ENCODE peak calls at places on chromosomes 5 and 9, in nine cellular contexts. Q is endodermal cell, C is cardiac fibroblast, X is PC-9, K is lower leg skin, W is HFF-Myc, Z is AG10803, D is OCI-LY7, Y is NB4. I is an unnamed sample.
A peak's percentile ranks its signal among the peaks of the same experiment; 100 is the strongest.

GRCh38 chr5:173733831-173734491 is 117.5 kb upstream of the BOD1 start:
- DNase-seq in Q (no peak), C (no peak), X (no peak), K (no peak), W (no peak), Z (no peak), D (peak; percentile 92), Y (no peak), I (no peak)

GRCh38 chr5:43231977-43232376 is 40.0 kb downstream of the NIM1K start:
- DNase-seq in Q (peak; percentile 65), C (no peak), X (no peak), K (no peak), W (no peak), Z (peak; percentile 5), D (peak; percentile 13), Y (peak; percentile 24), I (no peak)

GRCh38 chr5:113478691-113479090 is 9.6 kb downstream of the MCC start:
- DNase-seq in Q (no peak), C (no peak), X (no peak), K (no peak), W (no peak), Z (no peak), D (no peak), Y (no peak), I (no peak)

GRCh38 chr9:37210737-37211523 is 90.6 kb downstream of the ZCCHC7 start:
- DNase-seq in Q (no peak), C (no peak), X (no peak), K (no peak), W (no peak), Z (no peak), D (peak; percentile 21), Y (no peak), I (no peak)

GRCh38 chr9:37422289-37423104 is at the start of gene GRHPR:
- DNase-seq in Q (peak; percentile 92), C (peak; percentile 75), X (peak; percentile 48), K (peak; percentile 98), W (peak; percentile 25), Z (peak; percentile 66), D (peak; percentile 85), Y (peak; percentile 83), I (peak; percentile 95)

GRCh38 chr5:115382989-115383388 is 86.5 kb upstream of the CCDC112 start:
- DNase-seq in Q (no peak), C (no peak), X (no peak), K (no peak), W (no peak), Z (no peak), D (no peak), Y (no peak), I (no peak)

GRCh38 chr5:121199238-121199999 is 652.3 kb upstream of the FTMT start:
- DNase-seq in Q (no peak), C (peak; percentile 76), X (no peak), K (peak; percentile 80), W (no peak), Z (peak; percentile 74), D (no peak), Y (no peak), I (no peak)

GRCh38 chr9:96494215-96494800 is 44.3 kb downstream of the HABP4 start:
- DNase-seq in Q (no peak), C (no peak), X (no peak), K (no peak), W (no peak), Z (peak; percentile 51), D (no peak), Y (no peak), I (peak; percentile 54)

GRCh38 chr9:130530932-130531331 is 48.4 kb upstream of the FUBP3 start:
- DNase-seq in Q (no peak), C (peak; percentile 58), X (peak; percentile 56), K (no peak), W (no peak), Z (peak; percentile 57), D (no peak), Y (no peak), I (no peak)

GRCh38 chr5:174119386-174119785 is 73.9 kb downstream of the NSG2 start:
- DNase-seq in Q (no peak), C (no peak), X (no peak), K (peak; percentile 61), W (no peak), Z (no peak), D (no peak), Y (no peak), I (no peak)

GRCh38 chr9:130444565-130445221 is at the start of gene ASS1:
- DNase-seq in Q (peak; percentile 90), C (no peak), X (peak; percentile 69), K (peak; percentile 91), W (no peak), Z (peak; percentile 52), D (peak; percentile 13), Y (peak; percentile 89), I (peak; percentile 99)

GRCh38 chr5:1501372-1502045 is 22.3 kb downstream of the LPCAT1 start:
- DNase-seq in Q (no peak), C (no peak), X (no peak), K (no peak), W (no peak), Z (no peak), D (no peak), Y (no peak), I (no peak)

GRCh38 chr5:121221483-121221882 is 630.2 kb upstream of the FTMT start:
- DNase-seq in Q (no peak), C (no peak), X (no peak), K (peak; percentile 81), W (no peak), Z (no peak), D (no peak), Y (no peak), I (no peak)

GRCh38 chr9:76127637-76128036 is 237.2 kb downstream of the PCSK5 start:
- DNase-seq in Q (no peak), C (no peak), X (no peak), K (no peak), W (no peak), Z (no peak), D (no peak), Y (no peak), I (no peak)

GRCh38 chr9:2816476-2817141 is 27.3 kb downstream of the PUM3 start:
- DNase-seq in Q (peak; percentile 83), C (peak; percentile 87), X (no peak), K (no peak), W (no peak), Z (peak; percentile 13), D (no peak), Y (no peak), I (no peak)

GRCh38 chr9:14251146-14252071 is 62.5 kb downstream of the NFIB start:
- DNase-seq in Q (peak; percentile 63), C (peak; percentile 88), X (peak; percentile 96), K (peak; percentile 94), W (no peak), Z (peak; percentile 62), D (no peak), Y (no peak), I (no peak)

GRCh38 chr5:159518361-159518760 is 188.1 kb upstream of the IL12B start:
- DNase-seq in Q (no peak), C (peak; percentile 29), X (peak; percentile 99), K (no peak), W (no peak), Z (peak; percentile 67), D (no peak), Y (no peak), I (no peak)

GRCh38 chr9:124102363-124102762 is 90.8 kb downstream of the LHX2 start:
- DNase-seq in Q (no peak), C (no peak), X (no peak), K (no peak), W (no peak), Z (no peak), D (no peak), Y (no peak), I (no peak)

GRCh38 chr5:132639706-132640130 is 18.3 kb upstream of the IL13 start:
- DNase-seq in Q (no peak), C (no peak), X (no peak), K (no peak), W (no peak), Z (no peak), D (no peak), Y (no peak), I (no peak)

GRCh38 chr9:20623021-20623747 is 885 bp upstream of the MLLT3 start:
- DNase-seq in Q (peak; percentile 69), C (no peak), X (no peak), K (peak; percentile 87), W (no peak), Z (no peak), D (peak; percentile 25), Y (peak; percentile 57), I (no peak)

GRCh38 chr5:68708842-68709170 is 385.0 kb upstream of the SLC30A5 start:
- DNase-seq in Q (no peak), C (no peak), X (no peak), K (no peak), W (no peak), Z (no peak), D (no peak), Y (no peak), I (no peak)

GRCh38 chr5:135567661-135568060 is 11.1 kb downstream of the CXCL14 start:
- DNase-seq in Q (peak; percentile 79), C (no peak), X (no peak), K (no peak), W (no peak), Z (no peak), D (no peak), Y (no peak), I (no peak)
- H3K4me3 ChIP-seq in Q (no peak overlapping the region), C (no peak overlapping the region), X (no peak overlapping the region), K (no peak overlapping the region), W (no peak overlapping the region), Z (no peak overlapping the region), D (no peak overlapping the region), Y (no peak overlapping the region), I (no peak overlapping the region)

GRCh38 chr5:14668247-14668646 is 3.7 kb downstream of the OTULIN start:
- DNase-seq in Q (no peak), C (no peak), X (no peak), K (no peak), W (no peak), Z (no peak), D (no peak), Y (no peak), I (no peak)
- H3K4me3 ChIP-seq in Q (no peak overlapping the region), C (no peak overlapping the region), X (no peak overlapping the region), K (no peak overlapping the region), W (no peak overlapping the region), Z (no peak overlapping the region), D (peak overlapping the region; percentile 34), Y (no peak overlapping the region), I (no peak overlapping the region)

GRCh38 chr9:69515810-69516209 is 156.4 kb downstream of the APBA1 start:
- DNase-seq in Q (no peak), C (no peak), X (no peak), K (no peak), W (no peak), Z (no peak), D (no peak), Y (no peak), I (no peak)
- H3K4me3 ChIP-seq in Q (no peak overlapping the region), C (no peak overlapping the region), X (no peak overlapping the region), K (no peak overlapping the region), W (no peak overlapping the region), Z (no peak overlapping the region), D (no peak overlapping the region), Y (no peak overlapping the region), I (no peak overlapping the region)

DNA sequence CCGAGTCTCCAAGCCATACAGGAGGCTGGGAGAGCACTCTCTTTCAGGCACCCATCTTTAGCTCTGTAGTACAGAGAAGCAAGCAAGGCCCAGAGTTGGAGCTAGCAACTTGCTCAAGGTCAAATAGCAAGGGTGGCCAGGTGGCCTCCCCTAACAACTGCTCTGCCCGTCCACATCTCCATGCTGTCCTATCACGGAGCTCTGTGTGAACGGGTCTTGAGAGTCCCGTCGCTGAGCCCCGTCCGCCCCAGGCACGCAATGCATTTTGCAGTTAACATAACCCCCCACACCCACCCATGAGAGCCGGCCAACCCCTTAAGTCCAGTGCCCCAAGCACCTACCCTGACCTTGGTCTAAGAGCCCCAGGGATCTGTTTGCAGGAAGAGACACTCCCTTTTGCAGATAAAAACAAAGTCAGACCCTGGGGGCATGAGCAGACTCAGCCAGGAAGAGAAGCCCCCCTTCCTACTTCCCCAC is 1.5 kb downstream of the RNF44 start:
- DNase-seq in Q (peak; percentile 56), C (no peak), X (no peak), K (no peak), W (no peak), Z (no peak), D (peak; percentile 44), Y (peak; percentile 58), I (peak; percentile 50)
- H3K4me3 ChIP-seq in Q (peak overlapping the region; percentile 99), C (peak overlapping the region; percentile 95), X (peak overlapping the region; percentile 99), K (peak overlapping the region; percentile 84), W (peak overlapping the region; percentile 95), Z (peak overlapping the region; percentile 84), D (peak overlapping the region; percentile 79), Y (peak overlapping the region; percentile 80), I (peak overlapping the region; percentile 99)

I was measured in H7.